ENCODE peak calls at places on chromosomes 12 and 14, in eight cellular contexts. W, J, X, K, C, G, U and Q are unnamed samples.

GRCh38 chr14:103529383-103530365 is 678 bp downstream of the TRMT61A start:
- DNase-seq in W (no peak), J (no peak), X (no peak), K (no peak), C (no peak), G (no peak), U (no peak), Q (no peak)

GRCh38 chr12:115667116-115667515 is 610.4 kb downstream of the MED13L start:
- DNase-seq in W (no peak), J (no peak), X (no peak), K (no peak), C (no peak), G (no peak), U (no peak), Q (no peak)

GRCh38 chr12:30700216-30700900 is 4.7 kb upstream of the IPO8 start:
- DNase-seq in W (no peak), J (no peak), X (no peak), K (no peak), C (no peak), G (no peak), U (no peak), Q (no peak)

GRCh38 chr12:102034346-102034745 is 27.4 kb downstream of the WASHC3 start:
- DNase-seq in W (no peak), J (no peak), X (no peak), K (no peak), C (no peak), G (no peak), U (no peak), Q (no peak)

GRCh38 chr12:132774159-132774558 is 12.5 kb upstream of the ANKLE2 start:
- DNase-seq in W (no peak), J (no peak), X (no peak), K (no peak), C (no peak), G (no peak), U (no peak), Q (no peak)

GRCh38 chr12:132561784-132562156 is 48.6 kb downstream of the LRCOL1 start:
- DNase-seq in W (peak), J (no peak), X (no peak), K (no peak), C (peak), G (no peak), U (no peak), Q (no peak)

GRCh38 chr12:2172040-2172439 is 119.3 kb downstream of the CACNA1C start:
- DNase-seq in W (no peak), J (no peak), X (no peak), K (no peak), C (no peak), G (no peak), U (no peak), Q (no peak)

GRCh38 chr12:30756074-30756473 is 1.3 kb upstream of the CAPRIN2 start:
- DNase-seq in W (no peak), J (no peak), X (no peak), K (no peak), C (no peak), G (no peak), U (no peak), Q (no peak)

GRCh38 chr12:6465467-6466183 is 4.9 kb downstream of the VAMP1 start:
- DNase-seq in W (peak), J (peak), X (no peak), K (peak), C (no peak), G (peak), U (peak), Q (no peak)

GRCh38 chr14:31955941-31956579 is 121.0 kb upstream of the ARHGAP5 start:
- DNase-seq in W (no peak), J (peak), X (no peak), K (no peak), C (no peak), G (no peak), U (no peak), Q (no peak)

GRCh38 chr12:50635356-50635755 is 128.5 kb upstream of the ATF1 start:
- DNase-seq in W (no peak), J (no peak), X (no peak), K (no peak), C (no peak), G (no peak), U (no peak), Q (no peak)

GRCh38 chr14:98900721-98901272 is 371.2 kb downstream of the BCL11B start:
- DNase-seq in W (no peak), J (no peak), X (no peak), K (no peak), C (no peak), G (no peak), U (no peak), Q (no peak)

GRCh38 chr12:65999564-66000280 is 130.8 kb downstream of the LLPH start:
- DNase-seq in W (no peak), J (peak), X (no peak), K (no peak), C (no peak), G (no peak), U (no peak), Q (no peak)

GRCh38 chr14:98946995-98947394 is 325.0 kb downstream of the BCL11B start:
- DNase-seq in W (no peak), J (peak), X (no peak), K (no peak), C (no peak), G (no peak), U (no peak), Q (no peak)

GRCh38 chr12:24600996-24601395 is 347.9 kb downstream of the BCAT1 start:
- DNase-seq in W (peak), J (peak), X (no peak), K (peak), C (no peak), G (no peak), U (no peak), Q (no peak)